ENCODE peak calls at places on chromosomes 3 and 15, in six cellular contexts. Y is cardiac muscle cell, A is upper lobe of right lung, D is GM23248, X is ovary, G is IMR-90. Q is an unnamed sample.

GRCh38 chr3:111070772-111071256 is 802 bp upstream of the NECTIN3 start:
- DNase-seq in Y (no peak), A (no peak), D (peak), X (no peak), G (no peak), Q (no peak)

GRCh38 chr3:63135362-63135761 is 142.7 kb upstream of the SYNPR start:
- DNase-seq in Y (peak), A (no peak), D (peak), X (no peak), G (no peak), Q (no peak)

GRCh38 chr15:28984421-28985375 is 98.9 kb downstream of the APBA2 start:
- DNase-seq in Y (peak), A (no peak), D (peak), X (peak), G (peak), Q (peak)

GRCh38 chr3:17032407-17033034 is 147.8 kb downstream of the PLCL2 start:
- DNase-seq in Y (peak), A (no peak), D (peak), X (no peak), G (peak), Q (peak)

GRCh38 chr3:110928016-110928662 is 143.5 kb upstream of the NECTIN3 start:
- DNase-seq in Y (no peak), A (no peak), D (no peak), X (no peak), G (no peak), Q (no peak)

GRCh38 chr3:129310111-129310601 is 31.5 kb downstream of the HMCES start:
- DNase-seq in Y (no peak), A (no peak), D (no peak), X (no peak), G (no peak), Q (no peak)

GRCh38 chr3:38595393-38595792 is 54.1 kb downstream of the SCN5A start:
- DNase-seq in Y (no peak), A (no peak), D (no peak), X (no peak), G (no peak), Q (no peak)

GRCh38 chr3:177731644-177732268 is 534.5 kb upstream of the TBL1XR1 start:
- DNase-seq in Y (no peak), A (no peak), D (peak), X (no peak), G (peak), Q (no peak)

GRCh38 chr3:134624537-134625287 is 26.1 kb downstream of the KY start:
- DNase-seq in Y (no peak), A (no peak), D (no peak), X (no peak), G (no peak), Q (no peak)

GRCh38 chr3:47517937-47518336 is 4.4 kb upstream of the ELP6 start:
- DNase-seq in Y (no peak), A (no peak), D (no peak), X (no peak), G (no peak), Q (no peak)

GRCh38 chr3:49713336-49714105 is 6.0 kb downstream of the AMIGO3 start:
- DNase-seq in Y (no peak), A (peak), D (no peak), X (no peak), G (no peak), Q (no peak)

GRCh38 chr15:73822998-73823397 is 50.4 kb upstream of the TBC1D21 start:
- DNase-seq in Y (peak), A (no peak), D (peak), X (no peak), G (peak), Q (no peak)

GRCh38 chr3:129794319-129795201 is 99.0 kb downstream of the TMCC1 start:
- DNase-seq in Y (peak), A (peak), D (peak), X (peak), G (no peak), Q (peak)

GRCh38 chr3:189555558-189555881 is 75.7 kb upstream of the TP63 start:
- DNase-seq in Y (no peak), A (no peak), D (no peak), X (no peak), G (no peak), Q (no peak)

GRCh38 chr3:71543371-71544016 is 40.0 kb downstream of the FOXP1 start:
- DNase-seq in Y (no peak), A (no peak), D (peak), X (no peak), G (no peak), Q (no peak)

GRCh38 chr3:3259181-3259580 is 79.7 kb upstream of the CRBN start:
- DNase-seq in Y (no peak), A (no peak), D (no peak), X (no peak), G (no peak), Q (no peak)

GRCh38 chr3:141625506-141625905 is 112.6 kb upstream of the RNF7 start:
- DNase-seq in Y (no peak), A (no peak), D (peak), X (peak), G (peak), Q (no peak)

GRCh38 chr3:106176734-106177133 is 307.9 kb upstream of the CBLB start:
- DNase-seq in Y (no peak), A (no peak), D (peak), X (no peak), G (peak), Q (peak)

GRCh38 chr3:87771338-87772059 is 287.3 kb downstream of the CGGBP1 start:
- DNase-seq in Y (peak), A (no peak), D (peak), X (no peak), G (peak), Q (no peak)

GRCh38 chr3:52046186-52046913 is 10.0 kb downstream of the DUSP7 start:
- DNase-seq in Y (no peak), A (no peak), D (peak), X (no peak), G (peak), Q (peak)

GRCh38 chr3:60504827-60505457 is 746.3 kb downstream of the FHIT start:
- DNase-seq in Y (no peak), A (no peak), D (no peak), X (no peak), G (no peak), Q (no peak)

GRCh38 chr3:177056927-177057326 is 140.4 kb downstream of the TBL1XR1 start:
- DNase-seq in Y (no peak), A (no peak), D (no peak), X (no peak), G (no peak), Q (no peak)

GRCh38 chr15:31405200-31405929 is 78.7 kb downstream of the KLF13 start:
- DNase-seq in Y (no peak), A (no peak), D (no peak), X (no peak), G (peak), Q (no peak)

GRCh38 chr3:150278843-150279341 is 129.2 kb upstream of the TSC22D2 start:
- DNase-seq in Y (no peak), A (no peak), D (no peak), X (no peak), G (no peak), Q (no peak)

GRCh38 chr3:3089017-3089416 is 21.2 kb downstream of the IL5RA start:
- DNase-seq in Y (no peak), A (no peak), D (no peak), X (no peak), G (no peak), Q (no peak)

GRCh38 chr15:63948971-63949370 is 97.3 kb downstream of the DAPK2 start:
- DNase-seq in Y (no peak), A (no peak), D (no peak), X (no peak), G (no peak), Q (no peak)

GRCh38 chr3:15539066-15539465 is 17.6 kb upstream of the COLQ start:
- DNase-seq in Y (no peak), A (no peak), D (no peak), X (no peak), G (no peak), Q (no peak)

GRCh38 chr15:72838311-72838731 is 54.8 kb upstream of the ADPGK start:
- DNase-seq in Y (no peak), A (no peak), D (peak), X (no peak), G (peak), Q (no peak)

GRCh38 chr15:88299502-88299901 is 43.0 kb upstream of the NTRK3 start:
- DNase-seq in Y (no peak), A (no peak), D (no peak), X (no peak), G (no peak), Q (no peak)

GRCh38 chr3:197486861-197487260 is 68.9 kb downstream of the BDH1 start:
- DNase-seq in Y (no peak), A (no peak), D (no peak), X (no peak), G (no peak), Q (no peak)

GRCh38 chr3:134693804-134694203 is 43.0 kb upstream of the KY start:
- DNase-seq in Y (no peak), A (no peak), D (peak), X (no peak), G (no peak), Q (no peak)

GRCh38 chr3:187808466-187809291 is 63.4 kb upstream of the BCL6 start:
- DNase-seq in Y (no peak), A (no peak), D (no peak), X (no peak), G (no peak), Q (no peak)

GRCh38 chr15:81529444-81529950 is 155.5 kb upstream of the TMC3 start:
- DNase-seq in Y (no peak), A (no peak), D (peak), X (no peak), G (no peak), Q (no peak)

GRCh38 chr3:194672876-194673275 is 885 bp upstream of the LSG1 start:
- DNase-seq in Y (no peak), A (no peak), D (peak), X (no peak), G (no peak), Q (no peak)

GRCh38 chr15:57572463-57572862 is 19.2 kb upstream of the MYZAP start:
- DNase-seq in Y (no peak), A (no peak), D (peak), X (no peak), G (no peak), Q (no peak)

GRCh38 chr3:133851266-133851906 is 44.3 kb downstream of the RAB6B start:
- DNase-seq in Y (no peak), A (peak), D (no peak), X (no peak), G (no peak), Q (no peak)

GRCh38 chr15:51775967-51776816 is 24.8 kb downstream of the TMOD2 start:
- DNase-seq in Y (peak), A (no peak), D (peak), X (peak), G (peak), Q (no peak)

GRCh38 chr3:106371605-106372292 is 502.9 kb upstream of the CBLB start:
- DNase-seq in Y (no peak), A (no peak), D (no peak), X (no peak), G (peak), Q (no peak)

GRCh38 chr15:69880616-69881309 is 217.0 kb downstream of the TLE3 start:
- DNase-seq in Y (no peak), A (no peak), D (no peak), X (no peak), G (no peak), Q (no peak)
- H3K27ac ChIP-seq in Y (no peak), A (no peak), D (no peak), X (no peak), G (no peak), Q (no peak)

GRCh38 chr3:23856286-23856685 is 50.5 kb downstream of the UBE2E1 start:
- DNase-seq in Y (no peak), A (no peak), D (no peak), X (no peak), G (peak), Q (no peak)

GRCh38 chr3:23863060-23863459 is 53.7 kb downstream of the NKIRAS1 start:
- DNase-seq in Y (no peak), A (no peak), D (peak), X (no peak), G (peak), Q (no peak)

GRCh38 chr3:23861689-23862088 is 55.1 kb downstream of the NKIRAS1 start:
- DNase-seq in Y (no peak), A (no peak), D (no peak), X (no peak), G (no peak), Q (no peak)

GRCh38 chr3:23859839-23860382 is 54.2 kb downstream of the UBE2E1 start:
- DNase-seq in Y (no peak), A (no peak), D (no peak), X (no peak), G (no peak), Q (no peak)

GRCh38 chr3:23859012-23859743 is 53.4 kb downstream of the UBE2E1 start:
- DNase-seq in Y (no peak), A (no peak), D (peak), X (peak), G (peak), Q (no peak)
- H3K27ac ChIP-seq in Y (no peak), A (no peak), D (no peak), X (no peak), G (no peak), Q (no peak)

GRCh38 chr15:89469331-89470107 is 26.9 kb downstream of the RHCG start:
- DNase-seq in Y (no peak), A (peak), D (no peak), X (no peak), G (no peak), Q (no peak)
- H3K27ac ChIP-seq in Y (no peak), A (no peak), D (no peak), X (no peak), G (no peak), Q (no peak)

GRCh38 chr15:26630857-26631256 is 142.0 kb downstream of the GABRB3 start:
- DNase-seq in Y (no peak), A (no peak), D (no peak), X (no peak), G (no peak), Q (no peak)
- H3K27ac ChIP-seq in Y (no peak), A (no peak), D (no peak), X (no peak), G (no peak), Q (no peak)

Q was measured in SJSA1.